ENCODE peak calls at places on chromosomes 16 and 17, in four cellular contexts. G, J, A and B are unnamed samples.

GRCh38 chr16:12340151-12340733 is 363.7 kb downstream of the SNX29 start:
- DNase-seq in G (peak; percentile 79), J (no peak), A (peak; percentile 65), B (peak; percentile 80)

GRCh38 chr17:17304521-17304985 is 1.4 kb downstream of the NT5M start:
- DNase-seq in G (no peak), J (no peak), A (no peak), B (no peak)

GRCh38 chr16:87186440-87186839 is 130.8 kb downstream of the C16orf95 start:
- DNase-seq in G (no peak), J (no peak), A (no peak), B (peak; percentile 82)

GRCh38 chr16:83098536-83098935 is 471.8 kb downstream of the CDH13 start:
- DNase-seq in G (no peak), J (no peak), A (no peak), B (no peak)

GRCh38 chr16:85369741-85370528 is 243.2 kb upstream of the GSE1 start:
- DNase-seq in G (peak; percentile 67), J (no peak), A (peak; percentile 31), B (peak; percentile 97)

GRCh38 chr16:78489631-78490030 is 390.2 kb downstream of the WWOX start:
- DNase-seq in G (no peak), J (no peak), A (no peak), B (no peak)

GRCh38 chr16:9047689-9048301 is 43.6 kb upstream of the HAPSTR1 start:
- DNase-seq in G (peak; percentile 100), J (peak; percentile 93), A (peak; percentile 99), B (peak; percentile 63)

GRCh38 chr16:81261049-81261648 is 22.7 kb downstream of the BCO1 start:
- DNase-seq in G (peak; percentile 40), J (no peak), A (peak; percentile 17), B (peak; percentile 69)

GRCh38 chr16:89434490-89434889 is 55.9 kb downstream of the ANKRD11 start:
- DNase-seq in G (no peak), J (no peak), A (no peak), B (peak; percentile 39)

GRCh38 chr16:54150861-54151260 is 135.7 kb downstream of the IRX3 start:
- DNase-seq in G (no peak), J (no peak), A (no peak), B (no peak)

GRCh38 chr17:63249256-63250006 is 196.7 kb downstream of the CYB561 start:
- DNase-seq in G (no peak), J (no peak), A (peak; percentile 22), B (no peak)

GRCh38 chr16:87860553-87861299 is 8.6 kb downstream of the SLC7A5 start:
- DNase-seq in G (peak; percentile 87), J (peak; percentile 70), A (peak; percentile 93), B (peak; percentile 41)

GRCh38 chr17:31692632-31693031 is 166.4 kb downstream of the COPRS start:
- DNase-seq in G (no peak), J (no peak), A (no peak), B (no peak)

GRCh38 chr16:73043828-73044493 is 4.0 kb downstream of the ZFHX3 start:
- DNase-seq in G (no peak), J (no peak), A (peak; percentile 34), B (no peak)

GRCh38 chr16:78284957-78285434 is 185.5 kb downstream of the WWOX start:
- DNase-seq in G (no peak), J (no peak), A (no peak), B (no peak)

GRCh38 chr16:180101-180920 is at the start of gene HBQ1:
- DNase-seq in G (peak; percentile 11), J (no peak), A (no peak), B (peak; percentile 95)

GRCh38 chr17:66441012-66441703 is 138.7 kb downstream of the PRKCA start:
- DNase-seq in G (no peak), J (no peak), A (no peak), B (no peak)

GRCh38 chr16:57898961-57899360 is 72.0 kb downstream of the CNGB1 start:
- DNase-seq in G (no peak), J (no peak), A (no peak), B (no peak)

GRCh38 chr16:74567901-74568300 is 39.0 kb downstream of the GLG1 start:
- DNase-seq in G (no peak), J (no peak), A (no peak), B (no peak)

GRCh38 chr17:73342057-73342522 is 30.3 kb upstream of the CDC42EP4 start:
- DNase-seq in G (peak; percentile 62), J (peak; percentile 76), A (peak; percentile 87), B (peak; percentile 92)

GRCh38 chr16:47037396-47037745 is 63.9 kb upstream of the DNAJA2 start:
- DNase-seq in G (no peak), J (no peak), A (peak; percentile 45), B (no peak)

GRCh38 chr16:46859719-46860152 is 24.4 kb upstream of the GPT2 start:
- DNase-seq in G (peak; percentile 97), J (no peak), A (peak; percentile 92), B (no peak)

GRCh38 chr16:85360323-85361277 is 248.3 kb upstream of the CIBAR2 start:
- DNase-seq in G (no peak), J (no peak), A (no peak), B (no peak)

GRCh38 chr16:53998024-53998810 is 288.4 kb downstream of the IRX3 start:
- DNase-seq in G (no peak), J (no peak), A (no peak), B (no peak)

GRCh38 chr17:65456368-65457151 is 104.9 kb downstream of the AXIN2 start:
- DNase-seq in G (no peak), J (no peak), A (no peak), B (no peak)

GRCh38 chr17:41383690-41384089 is 1.6 kb upstream of the KRT34 start:
- DNase-seq in G (no peak), J (no peak), A (no peak), B (no peak)

GRCh38 chr17:1574697-1575471 is 12.3 kb upstream of the PITPNA start:
- DNase-seq in G (no peak), J (no peak), A (no peak), B (peak; percentile 90)

GRCh38 chr17:80544655-80545498 is at the start of gene RPTOR:
- DNase-seq in G (peak; percentile 95), J (peak; percentile 94), A (peak; percentile 84), B (peak; percentile 93)

GRCh38 chr16:28309811-28310311 is 17.5 kb downstream of the SBK1 start:
- DNase-seq in G (no peak), J (no peak), A (no peak), B (no peak)

GRCh38 chr17:1606352-1606985 is 22.2 kb downstream of the SLC43A2 start:
- DNase-seq in G (no peak), J (peak; percentile 50), A (no peak), B (peak; percentile 51)

GRCh38 chr16:4180511-4180910 is 61.4 kb downstream of the SRL start:
- DNase-seq in G (no peak), J (no peak), A (no peak), B (no peak)

GRCh38 chr16:84597518-84598390 is 20.1 kb downstream of the COTL1 start:
- DNase-seq in G (no peak), J (no peak), A (no peak), B (no peak)

GRCh38 chr17:82658331-82658730 is 10.1 kb upstream of the WDR45B start:
- DNase-seq in G (no peak), J (no peak), A (no peak), B (no peak)

GRCh38 chr16:50627419-50627818 is 53.7 kb downstream of the SNX20 start:
- DNase-seq in G (peak; percentile 42), J (no peak), A (no peak), B (peak; percentile 84)

GRCh38 chr17:76252040-76252954 is 12.0 kb upstream of the RNF157 start:
- DNase-seq in G (peak; percentile 100), J (peak; percentile 84), A (peak; percentile 99), B (no peak)

GRCh38 chr16:797120-797420 is 3.5 kb downstream of the GNG13 start:
- DNase-seq in G (no peak), J (no peak), A (no peak), B (peak; percentile 96)